ENCODE peak calls at places on chromosomes 3 and 15, in nine cellular contexts. W is cardiac muscle cell; V is activated T-cell treated with anti-CD3 and anti-CD28 coated beads for 1 hour; Y is SJSA1; T is head of caudate nucleus; R is NT2/D1; F is activated CD4-positive, alpha-beta T cell treated with anti-CD3 and anti-CD28 coated beads, Interleukin-2, amount 50 U/mL, for 1 hour; G is keratinocyte; H is stimulated activated CD4-positive, alpha-beta T cell treated with anti-CD3 and anti-CD28 coated beads, Interleukin-12 subunit alpha, Interleukin-12 subunit beta, amount 100 ng/mL, for 24 hours. X is an unnamed sample.

GRCh38 chr15:82851331-82851850 is 42.0 kb downstream of the WHAMM start:
- DNase-seq in R (no peak), T (no peak), G (no peak), W (no peak), V (no peak), Y (no peak), F (no peak), H (no peak), X (no peak)

GRCh38 chr15:68644996-68645395 is 66.2 kb downstream of the CORO2B start:
- DNase-seq in V (no peak), F (no peak), R (no peak), G (no peak), T (no peak), H (no peak), Y (no peak), W (peak), X (no peak)

GRCh38 chr3:41519746-41520145 is 320.4 kb downstream of the CTNNB1 start:
- DNase-seq in R (no peak), F (no peak), G (no peak), V (no peak), T (no peak), W (no peak), H (no peak), Y (no peak), X (no peak)

GRCh38 chr3:116443096-116443793 is 2.0 kb downstream of the LSAMP start:
- DNase-seq in T (peak), F (no peak), R (no peak), H (no peak), Y (no peak), W (no peak), G (no peak), V (no peak), X (peak)

GRCh38 chr3:38003371-38003816 is 12.8 kb downstream of the VILL start:
- DNase-seq in W (peak), Y (peak), R (peak), H (peak), T (peak), V (peak), G (no peak), F (peak), X (peak)

GRCh38 chr3:119819806-119820205 is 37.9 kb downstream of the NR1I2 start:
- DNase-seq in V (no peak), Y (no peak), W (no peak), T (no peak), F (no peak), R (no peak), G (no peak), H (no peak), X (no peak)

GRCh38 chr15:22873204-22873701 is 34.8 kb downstream of the NIPA2 start:
- DNase-seq in Y (peak), H (no peak), R (peak), T (no peak), W (no peak), F (no peak), V (no peak), G (no peak), X (no peak)

GRCh38 chr3:41907330-41908073 is 54.4 kb downstream of the ULK4 start:
- DNase-seq in W (no peak), F (no peak), Y (no peak), T (no peak), H (no peak), V (no peak), R (no peak), G (no peak), X (no peak)

GRCh38 chr3:68866157-68866556 is 66.2 kb downstream of the TAFA4 start:
- DNase-seq in Y (no peak), H (no peak), V (no peak), W (no peak), G (no peak), R (no peak), T (no peak), F (no peak), X (no peak)

GRCh38 chr3:173502983-173503568 is 105.5 kb downstream of the NLGN1 start:
- DNase-seq in G (no peak), T (no peak), Y (no peak), H (no peak), W (no peak), R (no peak), V (no peak), F (no peak), X (no peak)

GRCh38 chr15:41882689-41883483 is 11.0 kb downstream of the SPTBN5 start:
- DNase-seq in F (no peak), H (no peak), T (no peak), V (no peak), Y (no peak), W (no peak), G (no peak), R (no peak), X (no peak)

GRCh38 chr3:75001330-75001729 is 386.9 kb upstream of the CNTN3 start:
- DNase-seq in T (no peak), V (no peak), W (peak), F (no peak), Y (no peak), H (no peak), R (no peak), G (no peak), X (no peak)

GRCh38 chr3:65953881-65954733 is 84.6 kb downstream of the MAGI1 start:
- DNase-seq in R (no peak), W (no peak), G (no peak), F (no peak), T (peak), Y (no peak), H (no peak), V (no peak), X (peak)

GRCh38 chr3:156291269-156292123 is 171.1 kb downstream of the KCNAB1 start:
- DNase-seq in T (peak), R (no peak), H (no peak), Y (no peak), V (no peak), G (no peak), W (peak), F (no peak), X (no peak)